ENCODE peak calls at places on chromosomes 3 and 15, in eight cellular contexts. T, K, X, A, G, Y, R and C are unnamed samples.

GRCh38 chr15:60004846-60005351 is 788 bp downstream of the FOXB1 start:
- DNase-seq in T (no peak), K (peak; percentile 75), X (no peak), A (no peak), G (no peak), Y (no peak), R (no peak), C (no peak)

GRCh38 chr3:169948559-169949371 is 17.8 kb upstream of the SEC62 start:
- DNase-seq in T (no peak), K (no peak), X (no peak), A (no peak), G (no peak), Y (no peak), R (no peak), C (no peak)

GRCh38 chr3:52226229-52226817 is 878 bp upstream of the TLR9 start:
- DNase-seq in T (no peak), K (no peak), X (no peak), A (no peak), G (no peak), Y (no peak), R (peak; percentile 35), C (no peak)

GRCh38 chr15:60905587-60905986 is 323.5 kb downstream of the RORA start:
- DNase-seq in T (no peak), K (peak; percentile 45), X (no peak), A (no peak), G (no peak), Y (no peak), R (no peak), C (no peak)

GRCh38 chr3:88235102-88235501 is 85.3 kb downstream of the C3orf38 start:
- DNase-seq in T (no peak), K (no peak), X (no peak), A (peak; percentile 19), G (no peak), Y (peak; percentile 63), R (no peak), C (no peak)

GRCh38 chr3:174202146-174202545 is 657.0 kb upstream of the NAALADL2 start:
- DNase-seq in T (no peak), K (no peak), X (no peak), A (no peak), G (no peak), Y (no peak), R (no peak), C (no peak)

GRCh38 chr3:163785693-163786092 is 1292.6 kb downstream of the SI start:
- DNase-seq in T (no peak), K (peak; percentile 56), X (no peak), A (no peak), G (no peak), Y (no peak), R (no peak), C (no peak)

GRCh38 chr3:129892857-129893615 is 475 bp downstream of the TMCC1 start:
- DNase-seq in T (peak; percentile 68), K (peak; percentile 89), X (peak; percentile 66), A (peak; percentile 41), G (peak; percentile 81), Y (peak; percentile 19), R (peak; percentile 90), C (peak; percentile 48)

GRCh38 chr3:186719945-186720739 is 3.0 kb downstream of the KNG1 start:
- DNase-seq in T (no peak), K (no peak), X (no peak), A (no peak), G (no peak), Y (no peak), R (no peak), C (no peak)

GRCh38 chr15:98946301-98947255 is 61.0 kb downstream of the PGPEP1L start:
- DNase-seq in T (peak; percentile 67), K (no peak), X (no peak), A (no peak), G (peak; percentile 44), Y (no peak), R (peak; percentile 84), C (no peak)

GRCh38 chr3:169980055-169980454 is 13.4 kb downstream of the SEC62 start:
- DNase-seq in T (no peak), K (no peak), X (no peak), A (no peak), G (no peak), Y (peak; percentile 6), R (no peak), C (no peak)

GRCh38 chr15:38651328-38652038 is 86.9 kb upstream of the RASGRP1 start:
- DNase-seq in T (no peak), K (no peak), X (peak; percentile 29), A (peak; percentile 38), G (no peak), Y (no peak), R (no peak), C (no peak)

DNA sequence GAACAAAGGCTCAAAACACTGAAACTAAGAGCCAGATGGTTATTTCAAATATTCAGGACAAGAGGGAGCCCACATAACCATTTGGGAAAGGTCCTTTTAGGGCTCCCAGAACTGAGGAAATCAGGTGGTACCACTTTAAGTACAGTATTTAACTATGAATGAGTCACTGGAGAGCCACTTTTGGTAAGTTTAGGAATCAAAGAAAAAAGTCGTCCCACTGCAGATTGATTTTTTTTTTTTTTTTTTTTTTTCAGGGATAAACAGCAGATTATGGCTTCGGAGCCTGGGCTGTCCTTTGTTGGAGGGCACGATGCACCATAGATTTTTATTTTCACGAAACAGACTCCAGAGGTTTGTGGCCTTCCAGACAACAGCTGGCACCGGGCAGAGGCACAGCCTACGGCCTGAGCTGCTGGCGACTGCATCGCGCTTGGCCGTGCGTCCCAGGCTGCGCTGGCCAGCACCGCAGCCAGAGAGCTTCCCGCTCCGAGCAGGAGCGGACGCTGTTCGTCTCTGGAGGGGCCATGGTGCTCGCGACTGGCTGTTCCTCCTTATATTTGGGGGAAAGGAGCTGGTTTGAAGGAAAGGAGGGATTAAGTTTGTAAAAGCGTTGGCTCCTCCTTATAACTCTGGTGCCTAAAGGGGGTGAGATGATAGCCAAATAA is 152.8 kb upstream of the GOLIM4 start:
- DNase-seq in T (no peak), K (peak; percentile 83), X (no peak), A (peak; percentile 20), G (no peak), Y (peak; percentile 56), R (peak; percentile 69), C (no peak)
- H3K4me3 ChIP-seq in T (peak overlapping the region; percentile 40), K (peak overlapping the region; percentile 86), X (no peak overlapping the region), A (peak overlapping the region; percentile 19), G (peak overlapping the region; percentile 71), Y (peak overlapping the region; percentile 72), R (peak overlapping the region; percentile 49), C (peak overlapping the region; percentile 23)

DNA sequence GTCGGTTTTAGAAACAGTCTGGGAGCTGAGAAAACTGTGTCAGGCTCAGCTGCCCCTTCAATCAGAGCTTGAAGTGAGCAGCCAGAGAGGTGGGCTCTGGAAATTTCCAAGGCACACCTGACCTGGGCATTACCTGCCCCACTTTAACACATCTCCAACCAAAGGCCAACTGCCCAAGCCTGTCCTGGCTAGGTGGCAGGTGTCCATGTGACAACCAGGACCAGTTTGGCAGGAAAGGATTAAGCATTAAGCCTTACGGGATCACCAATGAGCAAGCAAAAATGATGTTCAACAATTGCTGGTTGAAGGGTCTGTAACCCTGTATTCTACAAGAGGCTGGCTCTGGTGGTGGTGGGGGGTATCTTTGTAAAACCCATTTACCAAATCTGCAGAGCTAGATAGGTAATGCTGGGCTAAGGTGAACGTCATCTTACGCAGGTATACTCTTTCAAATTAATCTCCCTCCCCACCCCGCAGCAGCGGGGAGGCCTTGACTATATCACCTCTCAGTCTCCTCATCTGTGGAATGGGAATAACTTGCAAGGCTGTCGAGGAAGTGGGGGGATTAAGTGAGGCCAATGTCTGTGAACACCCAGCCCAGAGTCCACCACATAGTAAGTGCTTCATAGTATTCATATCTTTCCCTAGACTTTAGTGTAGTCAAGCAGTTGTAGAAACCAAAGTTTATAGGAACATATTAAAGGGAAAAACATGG is 183.2 kb downstream of the MEGF11 start:
- DNase-seq in T (no peak), K (no peak), X (no peak), A (no peak), G (no peak), Y (no peak), R (no peak), C (no peak)
- H3K4me1 ChIP-seq in T (peaks cover 7% of the 10 kb centered on the region), K (peaks cover 18% of the 10 kb centered on the region), X (no peaks in the 10 kb centered on the region), A (no peaks in the 10 kb centered on the region), G (no peaks in the 10 kb centered on the region), Y (no peaks in the 10 kb centered on the region), R (no peaks in the 10 kb centered on the region), C (no peaks in the 10 kb centered on the region)

DNA sequence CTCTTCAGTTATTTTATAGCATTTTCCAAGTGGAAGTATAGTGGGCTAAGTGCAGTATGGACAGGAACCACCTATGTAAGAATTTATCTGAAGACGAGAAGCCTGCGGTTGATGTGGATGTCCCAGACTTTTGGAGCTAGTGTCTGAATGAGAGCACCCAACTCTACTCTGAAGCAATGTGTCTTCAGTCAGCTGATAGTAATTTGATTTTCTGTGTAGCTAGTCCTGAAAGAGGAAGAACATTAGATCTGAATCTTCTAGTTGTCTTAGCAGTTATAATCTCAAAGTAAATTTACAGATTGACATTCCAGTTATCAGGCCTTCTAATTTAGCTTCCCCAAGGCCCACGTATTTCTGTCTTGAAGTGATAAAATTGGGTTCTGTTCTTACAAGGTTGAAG is 1.4 kb downstream of the TCAIM start:
- DNase-seq in T (no peak), K (no peak), X (no peak), A (no peak), G (no peak), Y (no peak), R (no peak), C (no peak)
- H3K4me3 ChIP-seq in T (no peak overlapping the region), K (peak overlapping the region; percentile 61), X (no peak overlapping the region), A (peak overlapping the region; percentile 95), G (peak overlapping the region; percentile 73), Y (no peak overlapping the region), R (peak overlapping the region; percentile 41), C (no peak overlapping the region)

GRCh38 chr3:124881976-124882697 is 5.0 kb downstream of the ITGB5 start:
- DNase-seq in T (no peak), K (no peak), X (no peak), A (no peak), G (no peak), Y (peak; percentile 44), R (peak; percentile 61), C (no peak)

GRCh38 chr3:124877617-124878016 is 9.5 kb downstream of the ITGB5 start:
- DNase-seq in T (no peak), K (no peak), X (no peak), A (no peak), G (no peak), Y (no peak), R (no peak), C (no peak)

GRCh38 chr3:124878561-124879394 is 8.4 kb downstream of the ITGB5 start:
- DNase-seq in T (no peak), K (no peak), X (no peak), A (peak; percentile 94), G (peak; percentile 53), Y (peak; percentile 98), R (peak; percentile 52), C (peak; percentile 41)

GRCh38 chr3:124882749-124883148 is 4.4 kb downstream of the ITGB5 start:
- DNase-seq in T (no peak), K (peak; percentile 84), X (no peak), A (no peak), G (no peak), Y (no peak), R (no peak), C (no peak)

DNA sequence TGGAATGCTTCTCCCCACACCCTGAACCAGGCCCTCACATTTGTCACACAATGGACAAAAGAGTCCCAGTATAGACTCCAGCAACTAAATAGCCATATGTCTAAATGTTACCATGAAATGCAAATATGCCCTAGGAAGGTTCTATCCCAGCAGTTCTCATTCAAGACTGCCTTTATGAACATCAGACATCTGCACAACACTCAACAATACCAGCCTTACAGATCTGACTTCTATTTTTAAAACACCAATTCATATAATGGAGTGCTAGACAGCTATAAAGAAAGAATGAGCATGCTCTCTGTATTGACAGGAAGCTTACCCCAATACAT is 7.8 kb downstream of the ITGB5 start:
- DNase-seq in T (no peak), K (no peak), X (no peak), A (no peak), G (no peak), Y (no peak), R (no peak), C (no peak)
- H3K4me1 ChIP-seq in T (peaks cover 10% of the 10 kb centered on the region), K (peaks cover 31% of the 10 kb centered on the region), X (no peaks in the 10 kb centered on the region), A (peaks cover 65% of the 10 kb centered on the region), G (peaks cover 29% of the 10 kb centered on the region), Y (peaks cover 62% of the 10 kb centered on the region), R (peaks cover 15% of the 10 kb centered on the region), C (peaks cover 19% of the 10 kb centered on the region)